ENCODE peak calls at places on chromosomes 3 and 15, in eight cellular contexts. I is GM12878, A is MM.1S, R is fibroblast of pulmonary artery, X is IMR-90, O is AG09309, P is Panc1, J is colonic mucosa. G is an unnamed sample.

GRCh38 chr3:62718515-62719320 is 156.5 kb downstream of the CADPS start:
- DNase-seq in I (no peak), A (no peak), R (no peak), X (no peak), O (no peak), P (no peak), J (no peak), G (no peak)

GRCh38 chr3:157313186-157313585 is 123.5 kb upstream of the PTX3 start:
- DNase-seq in I (no peak), A (no peak), R (no peak), X (no peak), O (no peak), P (no peak), J (no peak), G (no peak)

GRCh38 chr3:35666893-35667292 is 27.6 kb downstream of the ARPP21 start:
- DNase-seq in I (no peak), A (no peak), R (no peak), X (no peak), O (no peak), P (no peak), J (no peak), G (no peak)

GRCh38 chr3:155202626-155203025 is 90.9 kb downstream of the STRIT1 start:
- DNase-seq in I (no peak), A (no peak), R (peak; percentile 25), X (peak; percentile 54), O (peak; percentile 86), P (no peak), J (no peak), G (peak; percentile 54)

GRCh38 chr15:62603757-62604156 is 438.7 kb upstream of the C2CD4B start:
- DNase-seq in I (no peak), A (no peak), R (peak; percentile 65), X (no peak), O (peak; percentile 64), P (no peak), J (peak; percentile 48), G (peak; percentile 43)

GRCh38 chr3:27467545-27467944 is 16.6 kb downstream of the SLC4A7 start:
- DNase-seq in I (no peak), A (peak; percentile 53), R (peak; percentile 71), X (peak; percentile 61), O (no peak), P (no peak), J (no peak), G (peak; percentile 81)

GRCh38 chr3:16319307-16319706 is 54.3 kb downstream of the OXNAD1 start:
- DNase-seq in I (no peak), A (peak; percentile 12), R (peak; percentile 28), X (no peak), O (no peak), P (no peak), J (no peak), G (no peak)

GRCh38 chr15:92651877-92652575 is 3.5 kb downstream of the FAM174B start:
- DNase-seq in I (no peak), A (no peak), R (no peak), X (no peak), O (no peak), P (no peak), J (no peak), G (no peak)

GRCh38 chr15:85743392-85744045 is 51.2 kb downstream of the KLHL25 start:
- DNase-seq in I (no peak), A (no peak), R (no peak), X (no peak), O (no peak), P (no peak), J (no peak), G (no peak)

GRCh38 chr3:85005947-85006346 is 47.2 kb downstream of the CADM2 start:
- DNase-seq in I (no peak), A (no peak), R (no peak), X (no peak), O (no peak), P (no peak), J (no peak), G (no peak)

GRCh38 chr15:47750030-47750739 is 32.9 kb downstream of the SEMA6D start:
- DNase-seq in I (no peak), A (peak; percentile 16), R (peak; percentile 67), X (peak; percentile 91), O (peak; percentile 35), P (no peak), J (no peak), G (peak; percentile 85)

GRCh38 chr3:139473155-139473771 is 3.1 kb downstream of the RBP2 start:
- DNase-seq in I (no peak), A (no peak), R (no peak), X (no peak), O (no peak), P (no peak), J (no peak), G (no peak)

GRCh38 chr3:94184781-94185180 is 121.9 kb downstream of the NSUN3 start:
- DNase-seq in I (no peak), A (no peak), R (peak; percentile 50), X (peak; percentile 0), O (no peak), P (no peak), J (no peak), G (peak; percentile 37)

DNA sequence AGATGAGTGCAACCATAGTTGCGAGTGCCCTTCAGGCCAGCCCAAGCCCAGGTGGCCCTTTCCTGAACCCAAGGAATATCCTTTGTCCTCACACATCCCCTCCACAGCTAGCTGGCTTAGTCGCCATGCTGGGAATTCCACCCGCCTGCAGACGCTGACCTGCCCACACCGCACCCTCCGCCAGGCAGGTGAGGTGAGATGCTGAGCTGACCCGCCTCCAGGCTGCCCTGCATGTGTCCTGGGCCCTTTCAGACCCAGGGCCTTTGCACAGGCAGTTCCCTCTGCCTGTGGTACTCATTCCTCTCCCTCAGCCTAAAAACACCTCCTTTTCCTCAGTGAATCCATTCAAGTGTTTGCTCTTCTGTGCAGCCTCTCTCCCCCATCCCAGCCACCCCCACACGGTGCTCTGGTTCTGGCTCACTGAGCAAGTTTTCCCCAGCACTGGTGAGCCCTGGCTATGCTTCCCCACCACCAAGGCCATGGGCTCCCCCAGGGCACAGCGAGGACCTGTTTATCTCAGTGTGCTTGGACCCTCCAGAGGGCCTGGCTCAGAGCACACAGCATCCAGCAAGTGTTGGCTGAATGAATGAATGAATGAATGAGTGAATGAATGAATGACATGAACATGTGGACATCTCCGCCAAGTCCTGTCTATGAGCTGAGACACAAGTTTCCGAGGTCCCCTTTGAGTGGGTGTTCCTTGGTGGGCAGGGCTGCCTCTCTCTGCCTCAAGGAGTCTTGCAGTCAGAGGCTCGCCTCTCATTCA is 33.0 kb upstream of the LINGO1 start:
- DNase-seq in I (no peak), A (no peak), R (no peak), X (no peak), O (no peak), P (no peak), J (no peak), G (no peak)
- TF ChIP-seq CTCF in I (no peak), A (no peak), R (no peak), X (no peak), O (no peak), P (no peak), J (no peak), G (no peak)

DNA sequence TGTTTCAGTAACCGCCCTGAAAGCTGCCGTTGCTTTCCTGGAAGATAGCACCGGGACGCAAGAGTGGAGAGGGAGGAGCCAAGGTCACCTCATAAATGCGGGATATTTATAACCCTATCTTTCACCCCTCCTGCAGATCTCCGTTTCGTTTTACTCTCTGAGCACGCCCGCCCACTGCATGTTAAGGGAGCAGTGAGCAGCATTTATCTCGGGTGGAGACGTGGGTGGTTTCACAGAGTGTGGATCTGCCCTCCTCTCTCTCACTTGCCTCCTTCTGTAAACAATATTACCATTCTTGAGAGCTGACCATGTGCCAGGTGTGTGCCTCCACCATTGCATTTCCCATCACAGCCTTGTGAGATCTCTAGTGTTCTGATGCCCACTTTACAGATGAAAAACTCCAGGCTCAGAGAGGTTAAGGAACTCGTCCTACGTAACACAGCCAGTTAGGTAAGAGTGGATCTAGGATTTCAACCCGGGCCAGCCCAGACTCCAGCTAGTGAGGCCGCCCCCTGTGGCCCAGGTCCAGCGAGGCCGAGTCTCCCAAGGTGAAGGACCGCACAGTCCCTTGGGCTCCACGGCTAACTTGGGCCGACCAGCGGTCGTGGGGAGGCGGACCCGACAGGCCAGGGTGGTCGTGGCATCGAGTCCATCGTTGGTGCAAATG is 16.9 kb upstream of the SEMA4B start:
- DNase-seq in I (peak; percentile 76), A (peak; percentile 95), R (peak; percentile 90), X (no peak), O (peak; percentile 17), P (no peak), J (peak; percentile 93), G (peak; percentile 81)
- H3K4me3 ChIP-seq in I (peak overlapping the region; percentile 80), A (peak overlapping the region; percentile 65), R (peak overlapping the region; percentile 62), X (peak overlapping the region; percentile 69), O (peak overlapping the region; percentile 64), P (peak overlapping the region; percentile 82), J (peak overlapping the region; percentile 87), G (peak overlapping the region; percentile 72)

GRCh38 chr3:109355625-109356441 is 18.5 kb upstream of the DPPA4 start:
- DNase-seq in I (no peak), A (no peak), R (no peak), X (no peak), O (no peak), P (no peak), J (no peak), G (no peak)

GRCh38 chr3:109351231-109351630 is 13.9 kb upstream of the DPPA4 start:
- DNase-seq in I (no peak), A (no peak), R (no peak), X (no peak), O (no peak), P (no peak), J (no peak), G (no peak)

GRCh38 chr3:109356442-109357155 is 19.3 kb upstream of the DPPA4 start:
- DNase-seq in I (no peak), A (no peak), R (no peak), X (no peak), O (no peak), P (no peak), J (no peak), G (no peak)

GRCh38 chr3:109353057-109353456 is 15.7 kb upstream of the DPPA4 start:
- DNase-seq in I (no peak), A (no peak), R (peak; percentile 2), X (no peak), O (no peak), P (no peak), J (no peak), G (peak; percentile 44)
- TF ChIP-seq CTCF in I (no peak), A (no peak), R (no peak), X (no peak), O (no peak), P (no peak), J (no peak), G (no peak)

GRCh38 chr15:88241461-88241860 is 15.1 kb downstream of the NTRK3 start:
- DNase-seq in I (no peak), A (no peak), R (no peak), X (no peak), O (no peak), P (no peak), J (no peak), G (no peak)

GRCh38 chr15:88234711-88235110 is 21.8 kb downstream of the NTRK3 start:
- DNase-seq in I (no peak), A (no peak), R (no peak), X (no peak), O (no peak), P (no peak), J (no peak), G (no peak)

GRCh38 chr15:88241060-88241459 is 15.5 kb downstream of the NTRK3 start:
- DNase-seq in I (no peak), A (no peak), R (no peak), X (no peak), O (no peak), P (no peak), J (no peak), G (no peak)

GRCh38 chr15:88242586-88242985 is 14.0 kb downstream of the NTRK3 start:
- DNase-seq in I (no peak), A (no peak), R (no peak), X (no peak), O (no peak), P (no peak), J (no peak), G (no peak)

GRCh38 chr15:88238618-88239430 is 17.7 kb downstream of the NTRK3 start:
- DNase-seq in I (no peak), A (no peak), R (peak; percentile 94), X (peak; percentile 41), O (peak; percentile 59), P (no peak), J (no peak), G (peak; percentile 45)
- H3K4me3 ChIP-seq in I (no peak overlapping the region), A (no peak overlapping the region), R (no peak overlapping the region), X (no peak overlapping the region), O (no peak overlapping the region), P (no peak overlapping the region), J (no peak overlapping the region), G (no peak overlapping the region)

G was measured in choroid plexus epithelial cell.